ENCODE peak calls at places on chromosomes 13 and 19, in six cellular contexts. B is ascending aorta; G is CD8-positive, alpha-beta memory T cell; Z is PC-3; F is A673; M is heart left ventricle. V is an unnamed sample. For H3K4me1 and H3K9me3, the result is how much of the 10 kb centered on the place peaks cover.

GRCh38 chr19:58538257-58539168 is 5.4 kb upstream of the TRIM28 start:
- DNase-seq in B (no peak), G (no peak), Z (no peak), F (peak), M (no peak), V (peak)

GRCh38 chr13:102769679-102770078 is 3.9 kb downstream of the TEX30 start:
- DNase-seq in B (no peak), G (no peak), Z (peak), F (no peak), M (no peak), V (peak)

GRCh38 chr19:1351324-1351947 is 32.3 kb upstream of the NDUFS7 start:
- DNase-seq in B (no peak), G (no peak), Z (no peak), F (no peak), M (no peak), V (peak)

GRCh38 chr13:91123456-91124127 is 223.9 kb upstream of the MIR17HG start:
- DNase-seq in B (no peak), G (no peak), Z (no peak), F (peak), M (no peak), V (no peak)

GRCh38 chr13:111638233-111638632 is 317.8 kb downstream of the TEX29 start:
- DNase-seq in B (no peak), G (no peak), Z (no peak), F (no peak), M (no peak), V (no peak)

GRCh38 chr19:1261863-1262686 is 7.1 kb upstream of the CIRBP start:
- DNase-seq in B (peak), G (peak), Z (peak), F (no peak), M (peak), V (no peak)

GRCh38 chr19:46487178-46487801 is 8.4 kb downstream of the PNMA8B start:
- DNase-seq in B (no peak), G (no peak), Z (no peak), F (no peak), M (no peak), V (no peak)

GRCh38 chr13:73401769-73402168 is 343.0 kb downstream of the KLF5 start:
- DNase-seq in B (no peak), G (no peak), Z (no peak), F (no peak), M (no peak), V (no peak)

GRCh38 chr19:14113762-14114414 is 3.7 kb downstream of the PRKACA start:
- DNase-seq in B (no peak), G (peak), Z (peak), F (no peak), M (peak), V (no peak)

GRCh38 chr19:49492573-49493411 is 3.4 kb upstream of the RPS11 start:
- DNase-seq in B (no peak), G (no peak), Z (peak), F (no peak), M (no peak), V (no peak)

GRCh38 chr13:65985632-65986031 is 1244.5 kb downstream of the PCDH9 start:
- DNase-seq in B (no peak), G (no peak), Z (peak), F (no peak), M (no peak), V (no peak)

GRCh38 chr13:41696163-41697003 is 239.0 kb downstream of the RGCC start:
- DNase-seq in B (no peak), G (no peak), Z (peak), F (peak), M (no peak), V (peak)

GRCh38 chr13:36428083-36428482 is 4.2 kb upstream of the CCNA1 start:
- DNase-seq in B (no peak), G (no peak), Z (peak), F (no peak), M (no peak), V (no peak)

GRCh38 chr13:36432106-36432544 is at the start of gene CCNA1:
- DNase-seq in B (no peak), G (no peak), Z (peak), F (peak), M (peak), V (peak)

GRCh38 chr13:36431204-36432105 is 840 bp upstream of the CCNA1 start:
- DNase-seq in B (no peak), G (no peak), Z (no peak), F (peak), M (no peak), V (no peak)

DNA sequence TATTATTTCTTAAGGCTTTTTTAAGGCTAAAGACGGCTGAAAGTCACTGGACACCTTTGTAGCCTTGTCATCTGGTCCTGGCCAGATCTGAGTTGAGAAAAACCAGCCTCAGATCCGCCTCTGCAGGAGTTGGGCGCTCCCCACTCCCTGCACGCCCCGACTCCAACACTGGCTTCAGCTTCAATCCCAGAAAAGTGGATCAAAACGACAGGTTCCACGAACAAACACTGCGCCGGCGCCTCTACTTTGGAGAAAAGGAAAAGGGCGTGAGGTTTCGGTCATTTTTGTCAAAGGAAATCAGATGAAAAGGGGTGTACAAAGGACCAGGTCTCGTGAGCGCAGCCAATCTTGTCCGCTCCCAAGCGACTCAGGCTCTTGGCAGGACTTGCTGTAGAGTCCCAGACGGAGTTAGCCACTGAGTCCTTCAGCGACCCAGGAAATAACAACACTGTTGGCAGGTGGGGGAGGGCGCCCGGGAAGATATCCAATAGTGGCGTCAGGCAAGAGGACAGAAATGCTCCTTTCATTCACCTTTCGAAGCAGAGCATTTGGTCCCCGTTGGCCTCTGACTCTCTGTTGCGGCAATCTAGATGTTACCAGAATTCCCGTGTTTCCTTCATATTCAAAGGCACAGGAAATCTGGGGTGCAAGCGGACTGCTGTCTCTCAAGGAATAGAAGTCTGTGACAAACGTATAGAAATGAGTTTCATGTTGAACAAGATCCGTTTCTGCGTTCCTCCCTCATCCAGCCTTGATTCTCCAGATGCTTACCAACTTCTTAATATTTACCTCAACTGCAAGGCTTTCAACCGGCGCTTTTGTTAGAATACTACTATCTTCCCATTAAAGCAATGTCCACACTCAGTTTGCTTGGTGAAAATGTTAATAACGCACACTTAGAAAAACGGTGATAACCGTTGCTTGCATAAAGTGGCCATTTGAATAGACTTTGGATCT is 1.8 kb upstream of the CCNA1 start:
- DNase-seq in B (no peak), G (no peak), Z (no peak), F (no peak), M (peak), V (peak)
- H3K4me1 ChIP-seq in B (under half), G (under half), Z (under half), F (under half), M (under half), V (under half)

GRCh38 chr13:106532111-106532929 is 3.1 kb downstream of the EFNB2 start:
- DNase-seq in B (no peak), G (no peak), Z (peak), F (no peak), M (no peak), V (peak)

GRCh38 chr13:106534844-106535551 is 464 bp downstream of the EFNB2 start:
- DNase-seq in B (no peak), G (peak), Z (peak), F (peak), M (no peak), V (peak)

GRCh38 chr13:106533940-106534843 is 1.3 kb downstream of the EFNB2 start:
- DNase-seq in B (no peak), G (no peak), Z (peak), F (no peak), M (peak), V (peak)

GRCh38 chr13:106530907-106531520 is 4.4 kb downstream of the EFNB2 start:
- DNase-seq in B (no peak), G (no peak), Z (peak), F (no peak), M (no peak), V (no peak)

GRCh38 chr13:106533101-106533939 is 2.1 kb downstream of the EFNB2 start:
- DNase-seq in B (no peak), G (no peak), Z (peak), F (peak), M (peak), V (peak)
- H3K27ac ChIP-seq in B (peak), G (no peak), Z (peak), F (no peak), M (peak), V (no peak)

GRCh38 chr19:22602631-22603272 is 31.4 kb upstream of the ZNF492 start:
- DNase-seq in B (no peak), G (no peak), Z (no peak), F (no peak), M (no peak), V (no peak)
- H3K9me3 ChIP-seq in B (under half), G (under half), Z (under half), F (half or more), M (under half), V (under half)

GRCh38 chr13:76009491-76009890 is 373.4 kb downstream of the LMO7 start:
- DNase-seq in B (no peak), G (no peak), Z (peak), F (no peak), M (no peak), V (no peak)
- H3K4me1 ChIP-seq in B (under half), G (under half), Z (under half), F (under half), M (under half), V (half or more)

DNA sequence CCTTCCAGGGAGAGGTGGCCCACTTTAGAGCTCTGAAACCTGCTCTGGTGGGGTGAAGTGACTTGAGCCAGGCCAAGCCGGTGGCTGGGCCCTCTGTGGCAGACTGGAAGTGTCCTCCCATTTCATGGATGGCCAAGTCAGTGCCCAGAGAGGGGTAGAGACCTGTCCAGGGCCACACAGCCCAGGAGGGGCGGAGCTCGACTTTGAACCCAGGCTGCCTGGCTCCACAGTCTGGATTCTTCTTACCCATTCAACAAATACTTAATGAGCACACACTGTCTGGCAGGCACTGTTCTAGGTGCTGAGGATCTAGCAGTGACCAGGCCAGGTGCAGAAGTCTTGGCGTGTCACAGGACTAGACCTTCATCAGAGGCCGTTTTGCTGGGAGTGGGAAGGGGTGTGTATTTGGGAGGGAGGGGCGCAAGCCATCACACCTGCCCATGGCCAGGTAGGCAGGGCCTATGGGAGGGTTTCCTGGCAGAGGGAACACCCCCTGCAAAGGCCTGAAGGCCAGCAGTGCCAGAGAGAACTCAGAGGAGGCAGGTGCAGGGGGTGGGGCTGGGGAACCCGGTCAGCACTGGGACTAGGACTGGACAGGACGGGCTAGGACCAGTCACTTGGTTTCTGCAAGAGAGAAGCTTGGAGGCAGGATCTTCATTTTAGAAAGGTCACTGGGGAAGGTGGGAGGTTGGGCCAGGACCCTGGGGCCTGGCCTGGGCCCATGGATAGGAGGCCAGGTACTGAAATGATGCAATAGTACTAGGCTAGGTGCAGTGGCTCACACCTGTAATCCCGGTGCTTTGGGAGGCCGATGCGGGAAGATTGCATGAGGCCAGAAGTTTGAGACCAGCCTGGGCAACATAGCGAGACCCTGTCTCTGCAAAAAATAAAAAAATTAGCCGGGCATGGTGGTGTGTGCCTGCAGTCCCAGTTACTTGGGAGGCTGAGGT is 31.8 kb downstream of the DNM2 start:
- DNase-seq in B (no peak), G (no peak), Z (no peak), F (no peak), M (no peak), V (no peak)
- H3K27ac ChIP-seq in B (peak), G (peak), Z (peak), F (no peak), M (peak), V (peak)

GRCh38 chr19:15613338-15613737 is 1.7 kb upstream of the CYP4F8 start:
- DNase-seq in B (no peak), G (no peak), Z (no peak), F (no peak), M (no peak), V (no peak)
- H3K9me3 ChIP-seq in B (under half), G (under half), Z (under half), F (under half), M (under half), V (under half)

GRCh38 chr13:30124131-30124768 is 183.1 kb downstream of the KATNAL1 start:
- DNase-seq in B (no peak), G (no peak), Z (no peak), F (no peak), M (no peak), V (no peak)

GRCh38 chr13:30125422-30126073 is 181.8 kb downstream of the KATNAL1 start:
- DNase-seq in B (no peak), G (no peak), Z (peak), F (no peak), M (no peak), V (no peak)

GRCh38 chr13:30121666-30122065 is 185.7 kb downstream of the KATNAL1 start:
- DNase-seq in B (no peak), G (no peak), Z (no peak), F (no peak), M (no peak), V (no peak)

GRCh38 chr13:30121244-30121643 is 186.1 kb downstream of the KATNAL1 start:
- DNase-seq in B (no peak), G (no peak), Z (no peak), F (no peak), M (no peak), V (no peak)

DNA sequence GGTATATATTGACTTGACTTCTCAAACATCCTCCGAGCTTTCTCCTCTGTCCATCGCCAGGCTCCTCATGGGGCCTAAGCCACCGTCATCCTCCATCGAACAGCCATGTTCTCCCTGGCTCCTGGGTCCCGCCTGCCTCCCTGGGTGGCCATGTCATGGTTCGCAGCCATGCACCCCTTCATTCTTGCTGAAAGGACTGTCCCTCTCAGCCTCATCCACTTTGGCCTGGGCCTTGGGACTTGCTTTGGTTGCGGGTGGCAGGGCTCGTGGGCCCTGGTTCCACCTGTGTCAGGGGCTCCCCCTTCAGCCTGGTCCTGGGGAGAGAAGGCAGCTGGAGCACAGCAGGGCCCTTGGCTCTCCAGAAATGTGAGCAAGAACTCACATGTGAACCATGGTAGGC is 183.8 kb downstream of the KATNAL1 start:
- DNase-seq in B (no peak), G (no peak), Z (no peak), F (no peak), M (no peak), V (no peak)
- H3K4me1 ChIP-seq in B (under half), G (under half), Z (under half), F (under half), M (under half), V (under half)